ENCODE peak calls at places on chromosomes 6 and 20, in eight cellular contexts. I is tibial artery, A is neural progenitor cell, J is transverse colon, L is WERI-Rb-1, X is heart left ventricle, O is left ventricle myocardium inferior, W is endothelial cell of umbilical vein. P is an unnamed sample.

GRCh38 chr6:28977351-28978136 is 27.6 kb downstream of the ZNF311 start:
- DNase-seq in I (no peak), A (peak), J (no peak), L (no peak), X (peak), O (no peak), W (peak), P (peak)

GRCh38 chr6:89385156-89385667 is 26.9 kb downstream of the RRAGD start:
- DNase-seq in I (no peak), A (no peak), J (no peak), L (peak), X (no peak), O (no peak), W (peak), P (no peak)

GRCh38 chr20:46959081-46959692 is 64.5 kb downstream of the EYA2 start:
- DNase-seq in I (no peak), A (no peak), J (no peak), L (no peak), X (no peak), O (no peak), W (no peak), P (no peak)

GRCh38 chr6:153160221-153160620 is 29.1 kb upstream of the RGS17 start:
- DNase-seq in I (no peak), A (no peak), J (no peak), L (no peak), X (no peak), O (no peak), W (no peak), P (no peak)

GRCh38 chr6:24391756-24392405 is 10.9 kb upstream of the MRS2 start:
- DNase-seq in I (no peak), A (no peak), J (no peak), L (no peak), X (no peak), O (no peak), W (no peak), P (no peak)

GRCh38 chr6:129120856-129121255 is 237.9 kb downstream of the LAMA2 start:
- DNase-seq in I (no peak), A (no peak), J (no peak), L (no peak), X (no peak), O (no peak), W (no peak), P (no peak)

GRCh38 chr6:10146723-10147451 is 268.0 kb downstream of the TFAP2A start:
- DNase-seq in I (no peak), A (peak), J (no peak), L (peak), X (no peak), O (no peak), W (no peak), P (no peak)

GRCh38 chr20:11979306-11980128 is 61.8 kb downstream of the BTBD3 start:
- DNase-seq in I (no peak), A (no peak), J (no peak), L (no peak), X (no peak), O (no peak), W (no peak), P (no peak)

GRCh38 chr6:43768983-43769525 is 957 bp upstream of the VEGFA start:
- DNase-seq in I (no peak), A (peak), J (no peak), L (no peak), X (peak), O (peak), W (no peak), P (peak)

GRCh38 chr20:57143173-57143572 is 123.3 kb downstream of the BMP7 start:
- DNase-seq in I (no peak), A (no peak), J (no peak), L (no peak), X (no peak), O (no peak), W (no peak), P (no peak)

GRCh38 chr6:12385316-12385715 is 95.2 kb downstream of the EDN1 start:
- DNase-seq in I (no peak), A (no peak), J (no peak), L (peak), X (no peak), O (no peak), W (no peak), P (no peak)

GRCh38 chr6:21742238-21742660 is 148.7 kb downstream of the SOX4 start:
- DNase-seq in I (no peak), A (no peak), J (no peak), L (no peak), X (no peak), O (no peak), W (peak), P (no peak)

GRCh38 chr6:122388945-122389344 is 10.5 kb upstream of the HSF2 start:
- DNase-seq in I (no peak), A (no peak), J (no peak), L (no peak), X (no peak), O (no peak), W (no peak), P (no peak)
- H3K27ac ChIP-seq in I (no peak), A (no peak), J (no peak), L (no peak), X (no peak), O (no peak), W (no peak), P (no peak)

DNA sequence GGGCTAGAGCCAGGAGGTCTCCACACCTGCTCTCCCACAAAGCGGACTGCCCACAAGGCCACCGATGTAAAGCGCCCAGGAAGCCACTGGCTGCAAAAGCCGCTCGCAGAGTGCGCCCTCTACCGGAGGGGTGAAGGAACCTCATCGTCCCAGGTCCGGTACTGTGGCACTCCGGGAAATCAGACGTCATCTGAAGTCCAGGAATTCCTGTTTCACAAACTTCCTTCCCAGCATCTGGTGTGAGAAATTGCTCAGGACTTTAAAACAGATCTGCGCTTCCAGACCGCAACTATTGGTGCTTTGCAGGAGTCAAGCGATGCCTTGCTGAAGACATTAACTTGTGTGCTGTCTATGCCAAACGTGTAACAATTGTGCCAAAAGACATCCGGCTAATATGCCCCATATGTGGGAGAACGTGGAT is 115.1 kb upstream of the ARID1B start:
- DNase-seq in I (no peak), A (peak), J (peak), L (peak), X (no peak), O (no peak), W (peak), P (no peak)
- TF ChIP-seq CTCF in I (no peak), A (peak), J (peak), L (peak), X (peak), O (peak), W (peak), P (peak)

GRCh38 chr6:149236584-149236983 is 80.9 kb upstream of the TAB2 start:
- DNase-seq in I (no peak), A (no peak), J (no peak), L (no peak), X (no peak), O (no peak), W (peak), P (no peak)
- H3K4me3 ChIP-seq in I (no peak), A (no peak), J (no peak), L (no peak), X (no peak), O (no peak), W (no peak), P (no peak)

DNA sequence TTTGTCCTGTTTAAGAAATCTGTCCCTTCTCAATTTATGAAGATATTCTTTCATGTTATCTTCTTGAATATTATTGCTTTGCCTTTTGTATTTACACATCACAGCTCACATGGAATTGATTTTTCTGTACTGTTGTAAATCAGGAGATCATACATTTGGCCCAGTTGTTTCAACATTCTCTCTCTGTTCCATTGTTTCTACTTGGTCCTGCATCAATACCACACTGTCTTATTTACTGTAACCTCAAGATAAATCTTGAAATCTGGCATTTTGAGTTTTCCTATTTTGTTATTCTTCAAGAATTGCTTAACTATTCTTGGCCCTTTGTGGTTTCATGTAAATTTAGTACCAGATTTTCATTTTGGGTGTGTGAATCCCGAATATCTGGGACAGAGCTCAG is 121.7 kb upstream of the CCN2 start:
- DNase-seq in I (no peak), A (no peak), J (no peak), L (no peak), X (no peak), O (no peak), W (no peak), P (no peak)
- H3K27ac ChIP-seq in I (no peak), A (no peak), J (no peak), L (no peak), X (no peak), O (no peak), W (peak), P (no peak)

DNA sequence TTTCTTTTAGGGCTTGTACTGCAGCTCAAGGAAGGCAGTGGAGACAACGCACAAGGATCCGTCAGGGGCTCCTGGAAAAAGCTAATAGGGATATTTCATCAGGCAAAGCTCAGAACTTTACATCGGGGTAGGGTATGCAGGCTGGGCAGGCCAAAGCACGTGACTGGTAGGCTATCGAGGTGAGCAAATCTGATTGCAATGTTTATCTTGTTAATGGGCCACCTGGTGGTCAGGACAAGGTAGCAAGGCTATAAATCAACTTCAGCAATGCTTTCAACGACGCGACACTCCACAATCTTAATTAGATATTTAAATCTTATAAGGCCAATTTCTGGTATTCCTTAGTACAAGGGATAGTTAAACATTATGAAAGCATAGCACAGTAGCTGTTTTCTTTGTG is 1302.8 kb upstream of the EYS start:
- DNase-seq in I (no peak), A (peak), J (no peak), L (peak), X (no peak), O (no peak), W (no peak), P (no peak)
- TF ChIP-seq CTCF in I (no peak), A (peak), J (no peak), L (peak), X (no peak), O (no peak), W (no peak), P (no peak)

GRCh38 chr6:39225946-39226437 is 3.3 kb downstream of the KCNK5 start:
- DNase-seq in I (no peak), A (no peak), J (no peak), L (no peak), X (peak), O (no peak), W (no peak), P (no peak)
- H3K4me3 ChIP-seq in I (no peak), A (no peak), J (no peak), L (no peak), X (no peak), O (peak), W (no peak), P (peak)

DNA sequence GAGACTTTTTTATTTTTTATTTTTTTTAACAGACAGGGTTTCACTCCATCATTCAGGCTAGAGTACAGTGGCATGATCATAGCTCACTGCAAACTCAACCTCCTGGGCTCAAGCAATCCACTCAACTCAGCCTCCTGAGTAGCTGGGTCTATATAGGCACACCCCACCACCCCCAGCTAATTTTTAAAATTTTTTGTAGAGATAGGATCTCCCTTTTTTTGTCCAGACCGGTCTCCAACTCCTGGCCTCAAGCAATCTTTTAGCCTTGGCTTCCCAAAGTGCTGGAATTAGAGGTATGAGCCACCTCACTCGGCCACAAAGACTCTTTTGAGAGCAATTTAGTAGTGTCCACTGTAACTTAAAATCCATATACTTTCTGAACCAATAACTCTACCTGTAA is 103.3 kb upstream of the DST start:
- DNase-seq in I (no peak), A (no peak), J (no peak), L (no peak), X (no peak), O (no peak), W (no peak), P (no peak)
- H3K27ac ChIP-seq in I (no peak), A (no peak), J (no peak), L (peak), X (no peak), O (peak), W (no peak), P (no peak)

P was measured in lower lobe of right lung.